ENCODE peak calls at places on chromosome 22, in four cellular contexts. W is sigmoid colon, S is WTC11, E is adrenal gland. R is an unnamed sample.
A peak's percentile ranks its signal among the peaks of the same experiment; 100 is the strongest.

GRCh38 chr22:37843746-37844089 is 416 bp downstream of the ANKRD54 start:
- DNase-seq in E (no peak), S (peak; percentile 59), W (peak; percentile 74), R (peak; percentile 67)

GRCh38 chr22:49239264-49240015 is 588.2 kb downstream of the BRD1 start:
- DNase-seq in S (no peak), W (no peak), E (no peak), R (no peak)

GRCh38 chr22:47465222-47465621 is 702.8 kb downstream of the TBC1D22A start:
- DNase-seq in W (no peak), S (no peak), E (no peak), R (no peak)

GRCh38 chr22:39292561-39293074 is 26.8 kb downstream of the RPL3 start:
- DNase-seq in W (peak; percentile 93), S (peak; percentile 55), E (peak; percentile 98), R (no peak)

GRCh38 chr22:25557218-25557617 is 7.3 kb upstream of the GRK3 start:
- DNase-seq in E (no peak), W (no peak), S (no peak), R (no peak)

GRCh38 chr22:46522743-46523300 is 14.6 kb downstream of the CELSR1 start:
- DNase-seq in W (no peak), S (no peak), E (no peak), R (no peak)

GRCh38 chr22:32754413-32755041 is 47.0 kb upstream of the TIMP3 start:
- DNase-seq in E (no peak), W (no peak), S (no peak), R (no peak)

GRCh38 chr22:36010090-36010489 is 18.5 kb downstream of the RBFOX2 start:
- DNase-seq in E (no peak), W (no peak), S (peak; percentile 65), R (no peak)

GRCh38 chr22:22710719-22711531 is 66.5 kb downstream of the GGTLC2 start:
- DNase-seq in E (peak; percentile 63), S (peak; percentile 83), W (no peak), R (peak; percentile 45)

GRCh38 chr22:38733329-38734202 is 22.2 kb downstream of the SUN2 start:
- DNase-seq in S (peak; percentile 72), E (peak; percentile 76), W (peak; percentile 96), R (peak; percentile 67)

GRCh38 chr22:41021039-41021654 is 70.0 kb downstream of the RBX1 start:
- DNase-seq in S (peak; percentile 32), W (peak; percentile 65), E (peak; percentile 13), R (no peak)

GRCh38 chr22:46450931-46451660 is 86.3 kb downstream of the CELSR1 start:
- DNase-seq in S (no peak), W (no peak), E (no peak), R (no peak)

GRCh38 chr22:31630331-31631329 is 31.4 kb downstream of the PISD start:
- DNase-seq in W (peak; percentile 88), S (peak; percentile 86), E (peak; percentile 89), R (peak; percentile 86)
- TF ChIP-seq CTCF in W (no peak), S (no peak), E (no peak), R (no peak)

GRCh38 chr22:20215742-20216141 is 52.4 kb downstream of the RTN4R start:
- DNase-seq in S (no peak), E (no peak), W (no peak), R (no peak)
- TF ChIP-seq CTCF in S (no peak), E (no peak), W (no peak), R (peak; percentile 8)

DNA sequence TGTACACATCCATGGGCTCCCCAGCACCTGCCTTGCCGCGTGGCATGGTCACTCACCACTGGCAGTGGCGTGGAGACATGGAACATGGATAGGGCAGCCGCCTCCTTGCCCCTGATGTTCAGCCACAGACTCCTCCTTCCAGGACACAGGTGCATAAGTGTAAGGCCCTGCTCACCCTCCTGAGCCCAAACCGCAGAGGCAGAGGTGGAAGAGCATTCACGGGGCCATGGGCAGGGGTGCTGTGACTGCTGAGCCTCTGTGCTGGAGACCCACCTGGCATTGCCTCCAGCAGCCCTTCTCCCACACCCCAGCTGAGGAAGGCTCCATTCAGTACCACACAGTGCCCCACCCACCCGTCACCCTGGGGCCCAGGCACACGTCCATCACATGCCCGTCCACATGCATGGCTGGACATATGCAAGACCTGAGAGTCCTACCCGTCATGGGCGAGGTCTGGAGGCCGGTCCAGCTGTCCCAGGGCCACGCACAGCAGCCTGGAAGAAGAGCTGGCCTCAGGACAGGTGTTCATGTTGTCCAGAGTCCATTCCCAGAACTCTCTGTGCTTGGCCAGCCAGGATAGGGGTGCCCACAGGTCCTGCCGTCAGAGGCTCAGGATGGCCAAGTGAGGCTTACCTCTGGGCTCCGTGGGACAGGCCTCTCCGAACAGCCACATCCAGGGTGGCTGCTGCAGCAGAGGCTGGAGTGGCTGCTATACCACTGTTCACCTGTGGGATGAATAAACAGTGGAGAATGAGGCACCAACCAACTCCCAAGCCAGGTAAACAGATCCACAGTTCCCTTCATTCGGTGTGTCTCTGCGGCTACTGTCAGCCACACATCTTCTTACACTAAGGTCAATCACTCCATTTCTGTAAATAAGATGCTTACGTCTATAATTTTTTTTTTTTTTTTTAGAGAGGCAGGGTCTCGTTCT is 1.7 kb upstream of the TUBGCP6 start:
- DNase-seq in S (no peak), E (no peak), W (no peak), R (no peak)
- TF ChIP-seq CTCF in S (no peak), E (no peak), W (no peak), R (no peak)

GRCh38 chr22:28440517-28441366 is 238.9 kb downstream of the TTC28 start:
- DNase-seq in E (peak; percentile 7), S (no peak), W (no peak), R (no peak)
- TF ChIP-seq CTCF in E (peak; percentile 8), S (no peak), W (no peak), R (no peak)

GRCh38 chr22:29390270-29390669 is 1.9 kb upstream of the AP1B1 start:
- DNase-seq in S (no peak), W (no peak), E (no peak), R (no peak)

GRCh38 chr22:29388759-29389090 is 355 bp upstream of the AP1B1 start:
- DNase-seq in W (no peak), S (no peak), E (no peak), R (no peak)

GRCh38 chr22:29385305-29385704 is 3.1 kb downstream of the AP1B1 start:
- DNase-seq in S (no peak), W (no peak), E (no peak), R (no peak)

GRCh38 chr22:29385748-29386147 is 2.6 kb downstream of the AP1B1 start:
- DNase-seq in E (peak; percentile 64), S (no peak), W (no peak), R (peak; percentile 40)

GRCh38 chr22:29387921-29388758 is at the start of gene AP1B1:
- DNase-seq in W (peak; percentile 96), S (peak; percentile 97), E (peak; percentile 95), R (peak; percentile 97)
- TF ChIP-seq CTCF in W (no peak), S (no peak), E (no peak), R (no peak)